ENCODE peak calls at places on chromosomes 1 and 21, in six cellular contexts. C is H1, Y is K562, L is SK-N-SH, I is GM12878, D is HepG2. F is an unnamed sample.

GRCh38 chr1:13921190-13921589 is 221.2 kb downstream of the PRDM2 start:
- DNase-seq in L (no peak), D (no peak), Y (no peak), C (no peak), I (no peak), F (no peak)

GRCh38 chr21:29238967-29239289 is 59.8 kb upstream of the BACH1 start:
- DNase-seq in L (no peak), I (no peak), D (no peak), Y (no peak), C (no peak), F (no peak)

GRCh38 chr1:235597867-235598553 is 51.6 kb downstream of the GNG4 start:
- DNase-seq in C (no peak), L (no peak), Y (peak), I (no peak), D (peak), F (peak)

GRCh38 chr1:19481826-19482398 is 3.4 kb downstream of the CAPZB start:
- DNase-seq in I (no peak), C (no peak), Y (no peak), D (no peak), L (no peak), F (no peak)

GRCh38 chr1:89518116-89518780 is 6.4 kb upstream of the LRRC8B start:
- DNase-seq in Y (no peak), I (no peak), L (no peak), D (no peak), C (no peak), F (no peak)

GRCh38 chr21:38859852-38860251 is 54.1 kb downstream of the ETS2 start:
- DNase-seq in L (no peak), Y (no peak), D (no peak), C (no peak), I (no peak), F (no peak)

GRCh38 chr1:1618396-1619068 is 3.2 kb downstream of the MIB2 start:
- DNase-seq in I (no peak), C (no peak), D (no peak), L (no peak), Y (no peak), F (no peak)

GRCh38 chr1:179081696-179082307 is at the start of gene TOR3A:
- DNase-seq in Y (peak), C (peak), L (peak), I (peak), D (peak), F (peak)

GRCh38 chr1:77030401-77031100 is 163.3 kb downstream of the ST6GALNAC5 start:
- DNase-seq in C (no peak), Y (no peak), L (no peak), D (no peak), I (no peak), F (no peak)

GRCh38 chr1:37556712-37557196 is at the start of gene DNALI1:
- DNase-seq in C (peak), L (peak), Y (peak), I (no peak), D (peak), F (no peak)

GRCh38 chr1:227072991-227073390 is 132.9 kb downstream of the COQ8A start:
- DNase-seq in Y (no peak), L (no peak), D (no peak), I (no peak), C (no peak), F (no peak)

GRCh38 chr1:200311256-200311655 is 98.6 kb downstream of the ZNF281 start:
- DNase-seq in I (no peak), C (no peak), Y (no peak), L (no peak), D (no peak), F (peak)

GRCh38 chr1:187038789-187039188 is 210.0 kb downstream of the PLA2G4A start:
- DNase-seq in Y (no peak), I (no peak), D (no peak), C (no peak), L (no peak), F (peak)

GRCh38 chr1:205204552-205204951 is 7.0 kb downstream of the DSTYK start:
- DNase-seq in I (no peak), D (no peak), Y (no peak), L (no peak), C (no peak), F (no peak)

GRCh38 chr1:165773324-165773965 is 4.8 kb upstream of the TMCO1 start:
- DNase-seq in I (no peak), L (no peak), D (peak), C (no peak), Y (no peak), F (no peak)

GRCh38 chr1:36520056-36520455 is 37.3 kb upstream of the CSF3R start:
- DNase-seq in Y (no peak), L (no peak), D (no peak), I (no peak), C (no peak), F (no peak)

GRCh38 chr21:14057313-14057712 is 153.4 kb downstream of the LIPI start:
- DNase-seq in L (no peak), Y (no peak), I (no peak), C (no peak), D (no peak), F (no peak)

GRCh38 chr1:236979149-236979890 is 24.9 kb downstream of the MT1HL1 start:
- DNase-seq in C (no peak), L (no peak), I (no peak), Y (no peak), D (no peak), F (no peak)

GRCh38 chr1:7249516-7249915 is 464.3 kb downstream of the CAMTA1 start:
- DNase-seq in I (no peak), Y (no peak), D (no peak), L (no peak), C (no peak), F (no peak)

GRCh38 chr21:17679002-17679600 is 66.4 kb upstream of the BTG3 start:
- DNase-seq in I (peak), Y (peak), L (peak), C (no peak), D (peak), F (peak)

GRCh38 chr1:93219443-93219842 is 38.9 kb downstream of the CCDC18 start:
- DNase-seq in C (no peak), I (peak), Y (no peak), L (no peak), D (no peak), F (no peak)

GRCh38 chr21:40278345-40278744 is 411.1 kb downstream of the PCP4 start:
- DNase-seq in D (no peak), L (no peak), Y (no peak), I (no peak), C (no peak), F (no peak)

GRCh38 chr1:6982860-6983259 is 197.6 kb downstream of the CAMTA1 start:
- DNase-seq in I (no peak), D (no peak), L (no peak), Y (no peak), C (no peak), F (no peak)

GRCh38 chr1:115713906-115714305 is 54.6 kb downstream of the CASQ2 start:
- DNase-seq in Y (no peak), L (no peak), I (no peak), D (no peak), C (no peak), F (no peak)

GRCh38 chr1:39214998-39215873 is 10.7 kb downstream of the MACF1 start:
- DNase-seq in C (no peak), D (peak), L (no peak), I (peak), Y (peak), F (peak)

GRCh38 chr1:30868833-30869435 is 39.6 kb downstream of the SDC3 start:
- DNase-seq in D (no peak), C (no peak), I (peak), L (no peak), Y (no peak), F (no peak)

GRCh38 chr21:38979271-38980196 is 173.8 kb downstream of the ETS2 start:
- DNase-seq in L (no peak), C (peak), I (no peak), D (no peak), Y (no peak), F (no peak)

GRCh38 chr1:224338150-224338838 is 8.3 kb upstream of the NVL start:
- DNase-seq in C (no peak), L (no peak), D (peak), Y (no peak), I (no peak), F (no peak)

GRCh38 chr1:151175910-151176309 is at the start of gene TMOD4:
- DNase-seq in I (no peak), Y (peak), D (no peak), C (no peak), L (peak), F (no peak)

GRCh38 chr21:28308516-28308915 is 684.2 kb downstream of the LTN1 start:
- DNase-seq in I (no peak), D (no peak), Y (no peak), L (no peak), C (no peak), F (no peak)

GRCh38 chr1:199791495-199791894 is 236.0 kb upstream of the NR5A2 start:
- DNase-seq in I (no peak), C (no peak), L (no peak), D (no peak), Y (no peak), F (no peak)

GRCh38 chr1:36643391-36644270 is 160.9 kb upstream of the CSF3R start:
- DNase-seq in L (peak), C (no peak), Y (no peak), I (no peak), D (no peak), F (no peak)

GRCh38 chr21:16085436-16085835 is 355.7 kb downstream of the USP25 start:
- DNase-seq in L (no peak), Y (no peak), I (no peak), C (no peak), D (no peak), F (no peak)

GRCh38 chr1:226649780-226650179 is 89.3 kb downstream of the ITPKB start:
- DNase-seq in I (no peak), C (no peak), D (no peak), L (no peak), Y (peak), F (no peak)

GRCh38 chr1:220785166-220786056 is 1.3 kb upstream of the MTARC1 start:
- DNase-seq in I (no peak), Y (no peak), L (no peak), C (no peak), D (no peak), F (no peak)

GRCh38 chr1:220788146-220788545 is 1.4 kb downstream of the MTARC1 start:
- DNase-seq in C (no peak), Y (no peak), I (no peak), L (no peak), D (peak), F (no peak)

GRCh38 chr1:220786057-220786336 is 716 bp upstream of the MTARC1 start:
- DNase-seq in I (no peak), L (no peak), C (no peak), D (no peak), Y (no peak), F (no peak)

GRCh38 chr1:220787069-220787614 is 429 bp downstream of the MTARC1 start:
- DNase-seq in Y (no peak), L (peak), D (peak), I (no peak), C (no peak), F (no peak)

DNA sequence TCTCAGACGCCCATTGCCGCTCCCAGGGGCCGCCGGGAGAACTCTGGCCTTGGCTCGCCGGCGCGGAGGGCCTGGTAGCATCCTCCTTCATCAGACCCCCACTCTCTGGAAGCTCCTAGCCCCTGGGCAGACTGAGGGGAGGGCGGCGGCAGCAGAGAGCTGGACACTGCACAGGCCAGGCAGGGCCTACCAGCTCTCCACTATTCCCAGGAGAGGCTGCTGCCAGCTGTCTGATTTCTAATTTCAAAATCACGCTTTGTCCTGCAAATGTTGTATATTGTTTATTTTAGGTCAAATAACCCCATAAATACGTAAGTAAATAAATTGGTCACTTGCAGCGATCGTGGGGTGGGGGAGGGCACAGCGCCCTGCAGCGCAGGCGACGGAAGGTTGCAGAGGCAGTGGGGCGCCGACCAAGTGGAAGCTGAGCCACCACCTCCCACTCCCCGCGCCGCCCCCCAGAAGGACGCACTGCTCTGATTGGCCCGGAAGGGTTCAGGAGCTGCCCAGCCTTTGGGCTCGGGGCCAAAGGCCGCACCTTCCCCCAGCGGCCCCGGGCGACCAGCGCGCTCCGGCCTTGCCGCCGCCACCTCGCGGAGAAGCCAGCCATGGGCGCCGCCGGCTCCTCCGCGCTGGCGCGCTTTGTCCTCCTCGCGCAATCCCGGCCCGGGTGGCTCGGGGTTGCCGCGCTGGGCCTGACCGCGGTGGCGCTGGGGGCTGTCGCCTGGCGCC is at the start of gene MTARC1:
- DNase-seq in D (peak), L (peak), I (no peak), Y (no peak), C (no peak), F (peak)
- TF ChIP-seq GABPA in D (no peak), L (no peak), I (no peak), Y (no peak), C (no peak), F (no peak)

GRCh38 chr1:61368366-61368765 is 286.0 kb downstream of the NFIA start:
- DNase-seq in D (no peak), I (no peak), L (no peak), C (no peak), Y (no peak), F (no peak)
- TF ChIP-seq POLR2AphosphoS5 in D (no peak), I (no peak), L (no peak), C (no peak), Y (no peak), F (no peak)

DNA sequence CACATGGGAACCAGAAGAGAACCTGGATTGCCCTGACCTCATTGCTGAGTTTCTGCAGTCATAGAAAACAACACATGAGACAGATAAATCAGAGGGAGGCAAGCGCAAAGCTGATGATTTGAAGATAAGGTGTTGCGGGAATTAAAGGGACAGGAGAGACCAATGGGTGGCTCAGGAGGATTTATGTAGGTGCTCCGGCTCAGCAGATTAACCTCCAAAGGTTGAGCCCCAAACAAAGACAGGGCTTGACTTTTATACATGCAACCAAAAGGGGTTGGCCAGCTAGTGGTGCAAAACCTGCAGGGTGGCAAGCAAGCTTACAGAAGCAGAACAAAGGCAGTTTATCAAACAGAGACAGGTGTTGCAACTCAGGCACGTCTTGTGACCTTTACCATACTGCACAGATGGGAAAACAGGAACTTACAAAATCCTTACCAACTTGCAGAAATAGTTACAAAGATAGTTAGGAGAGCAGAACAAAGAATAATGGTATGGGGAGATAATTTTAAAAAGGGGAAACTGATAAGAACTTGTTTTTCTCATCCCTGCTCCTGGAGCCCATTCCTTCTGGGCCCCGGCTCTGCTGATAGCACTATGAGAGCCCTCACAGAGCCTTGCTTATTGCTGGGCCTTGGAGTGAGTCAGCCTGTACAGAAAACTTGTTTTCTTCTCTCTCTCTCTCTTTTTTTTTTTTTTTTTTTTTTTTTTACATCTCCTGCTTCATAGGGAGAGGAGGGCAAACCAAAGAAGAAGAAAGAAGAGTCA is 93.6 kb downstream of the SNRPE start:
- DNase-seq in I (no peak), Y (no peak), C (no peak), D (no peak), L (no peak), F (peak)
- H3K27ac ChIP-seq in I (no peak), Y (no peak), C (no peak), D (no peak), L (no peak), F (peak)

GRCh38 chr1:53834776-53835175 is 3.3 kb downstream of the NDC1 start:
- DNase-seq in I (no peak), Y (no peak), D (no peak), C (no peak), L (no peak), F (no peak)

GRCh38 chr1:53837924-53838653 is at the start of gene NDC1:
- DNase-seq in D (peak), C (peak), L (peak), Y (peak), I (peak), F (peak)

GRCh38 chr1:53833393-53833792 is 4.7 kb downstream of the NDC1 start:
- DNase-seq in L (no peak), Y (no peak), I (no peak), C (no peak), D (no peak), F (no peak)

GRCh38 chr1:53838654-53838974 is 518 bp upstream of the NDC1 start:
- DNase-seq in L (no peak), Y (no peak), C (no peak), I (no peak), D (no peak), F (no peak)

GRCh38 chr1:53835491-53835890 is 2.6 kb downstream of the NDC1 start:
- DNase-seq in D (no peak), I (no peak), Y (no peak), C (no peak), L (no peak), F (no peak)
- TF ChIP-seq GABPA in D (no peak), I (no peak), Y (no peak), C (no peak), L (no peak), F (no peak)

GRCh38 chr1:100296140-100296539 is 30.1 kb downstream of the RTCA start:
- DNase-seq in I (no peak), L (no peak), D (no peak), C (no peak), Y (no peak), F (no peak)
- TF ChIP-seq POLR2AphosphoS5 in I (no peak), L (no peak), D (no peak), C (no peak), Y (no peak), F (no peak)

GRCh38 chr1:181150273-181150672 is 61.8 kb downstream of the IER5 start:
- DNase-seq in Y (no peak), C (no peak), L (no peak), I (no peak), D (no peak), F (no peak)

GRCh38 chr1:181153634-181153961 is 65.1 kb downstream of the IER5 start:
- DNase-seq in Y (no peak), D (no peak), L (no peak), I (no peak), C (no peak), F (no peak)

GRCh38 chr1:181152892-181153633 is 64.6 kb downstream of the IER5 start:
- DNase-seq in C (no peak), D (no peak), Y (peak), L (peak), I (no peak), F (peak)

GRCh38 chr1:181150842-181151241 is 62.3 kb downstream of the IER5 start:
- DNase-seq in D (no peak), I (no peak), Y (no peak), L (no peak), C (no peak), F (no peak)

GRCh38 chr1:181151378-181152326 is 63.2 kb downstream of the IER5 start:
- DNase-seq in I (no peak), D (no peak), L (peak), Y (peak), C (no peak), F (no peak)
- H3K27ac ChIP-seq in I (peak), D (no peak), L (no peak), Y (no peak), C (no peak), F (no peak)

GRCh38 chr1:25787477-25788043 is 12.4 kb upstream of the SELENON start:
- DNase-seq in D (no peak), L (no peak), C (no peak), I (no peak), Y (no peak), F (no peak)
- TF ChIP-seq GABPA in D (no peak), L (no peak), C (no peak), I (no peak), Y (no peak), F (no peak)

F was measured in HL-60.